ENCODE peak calls at places on chromosome 14, in seven cellular contexts. X, D, W, Z, E, H and G are unnamed samples.

GRCh38 chr14:72590577-72590976 is 303.3 kb downstream of the DPF3 start:
- DNase-seq in X (no peak), D (no peak), W (no peak), Z (no peak), E (no peak), H (peak), G (no peak)

GRCh38 chr14:90398315-90398811 is 1.5 kb downstream of the CALM1 start:
- DNase-seq in X (peak), D (peak), W (peak), Z (peak), E (peak), H (peak), G (no peak)

GRCh38 chr14:59306775-59307174 is 118.3 kb downstream of the DAAM1 start:
- DNase-seq in X (no peak), D (no peak), W (no peak), Z (no peak), E (no peak), H (no peak), G (no peak)

GRCh38 chr14:75911883-75912282 is 69.9 kb downstream of the TGFB3 start:
- DNase-seq in X (no peak), D (no peak), W (no peak), Z (no peak), E (no peak), H (no peak), G (peak)

GRCh38 chr14:104721704-104722431 is 2.2 kb upstream of the ADSS1 start:
- DNase-seq in X (no peak), D (no peak), W (no peak), Z (peak), E (no peak), H (no peak), G (no peak)

GRCh38 chr14:36069535-36069900 is 107.0 kb downstream of the PTCSC3 start:
- DNase-seq in X (peak), D (no peak), W (no peak), Z (no peak), E (peak), H (peak), G (peak)

GRCh38 chr14:94367347-94367746 is 21.1 kb downstream of the SERPINA1 start:
- DNase-seq in X (no peak), D (no peak), W (no peak), Z (peak), E (no peak), H (no peak), G (no peak)

GRCh38 chr14:72081139-72081538 is 148.9 kb downstream of the RGS6 start:
- DNase-seq in X (no peak), D (no peak), W (no peak), Z (no peak), E (no peak), H (no peak), G (no peak)

GRCh38 chr14:103143535-103143934 is 20.3 kb downstream of the TNFAIP2 start:
- DNase-seq in X (no peak), D (no peak), W (no peak), Z (no peak), E (no peak), H (no peak), G (no peak)

GRCh38 chr14:103388664-103389063 is 3.4 kb downstream of the MARK3 start:
- DNase-seq in X (no peak), D (no peak), W (no peak), Z (no peak), E (no peak), H (no peak), G (no peak)

GRCh38 chr14:54098536-54098935 is 141.9 kb upstream of the BMP4 start:
- DNase-seq in X (no peak), D (no peak), W (no peak), Z (no peak), E (no peak), H (no peak), G (no peak)